ENCODE peak calls at places on chromosome 17, in seven cellular contexts. One of them, this sample, is unnamed. For H3K4me1, the result is how much of the 10 kb centered on the place peaks cover.

GRCh38 chr17:79693419-79693818 is 37.3 kb upstream of the ENPP7 start:
- DNase-seq in cardiac muscle cell: no peak
- DNase-seq in tibial nerve: no peak
- DNase-seq in H9: no peak
- DNase-seq in CD8-positive, alpha-beta T cell: no peak
- DNase-seq in left lung: no peak
- DNase-seq in IMR-90: no peak
- DNase-seq in this sample: no peak

GRCh38 chr17:48569676-48570324 is 8.3 kb downstream of the HOXB4 start:
- DNase-seq in left lung: no peak
- DNase-seq in cardiac muscle cell: no peak
- DNase-seq in tibial nerve: no peak
- DNase-seq in H9: no peak
- DNase-seq in IMR-90: peak
- DNase-seq in CD8-positive, alpha-beta T cell: no peak
- DNase-seq in this sample: no peak

GRCh38 chr17:50487213-50488096 is 8.8 kb downstream of the RSAD1 start:
- DNase-seq in tibial nerve: no peak
- DNase-seq in IMR-90: peak
- DNase-seq in cardiac muscle cell: no peak
- DNase-seq in CD8-positive, alpha-beta T cell: no peak
- DNase-seq in H9: no peak
- DNase-seq in left lung: no peak
- DNase-seq in this sample: no peak

GRCh38 chr17:83002118-83002805 is 77.1 kb upstream of the METRNL start:
- DNase-seq in H9: no peak
- DNase-seq in CD8-positive, alpha-beta T cell: no peak
- DNase-seq in left lung: no peak
- DNase-seq in cardiac muscle cell: no peak
- DNase-seq in tibial nerve: no peak
- DNase-seq in IMR-90: no peak
- DNase-seq in this sample: no peak

GRCh38 chr17:9537177-9537776 is 38.3 kb downstream of the STX8 start:
- DNase-seq in cardiac muscle cell: no peak
- DNase-seq in H9: no peak
- DNase-seq in CD8-positive, alpha-beta T cell: no peak
- DNase-seq in left lung: no peak
- DNase-seq in tibial nerve: no peak
- DNase-seq in IMR-90: no peak
- DNase-seq in this sample: no peak

GRCh38 chr17:42989146-42989545 is 8.8 kb downstream of the RUNDC1 start:
- DNase-seq in tibial nerve: no peak
- DNase-seq in left lung: no peak
- DNase-seq in IMR-90: no peak
- DNase-seq in H9: no peak
- DNase-seq in cardiac muscle cell: no peak
- DNase-seq in CD8-positive, alpha-beta T cell: no peak
- DNase-seq in this sample: no peak

GRCh38 chr17:62140376-62140775 is 75.3 kb upstream of the MED13 start:
- DNase-seq in left lung: no peak
- DNase-seq in H9: peak
- DNase-seq in tibial nerve: no peak
- DNase-seq in CD8-positive, alpha-beta T cell: no peak
- DNase-seq in cardiac muscle cell: no peak
- DNase-seq in IMR-90: no peak
- DNase-seq in this sample: no peak

GRCh38 chr17:47352848-47353247 is 29.1 kb downstream of the EFCAB13 start:
- DNase-seq in CD8-positive, alpha-beta T cell: no peak
- DNase-seq in cardiac muscle cell: no peak
- DNase-seq in tibial nerve: no peak
- DNase-seq in H9: no peak
- DNase-seq in IMR-90: no peak
- DNase-seq in left lung: no peak
- DNase-seq in this sample: no peak

GRCh38 chr17:47703191-47703591 is 9.2 kb downstream of the TBKBP1 start:
- DNase-seq in IMR-90: no peak
- DNase-seq in tibial nerve: no peak
- DNase-seq in left lung: no peak
- DNase-seq in cardiac muscle cell: no peak
- DNase-seq in H9: peak
- DNase-seq in CD8-positive, alpha-beta T cell: peak
- DNase-seq in this sample: peak

GRCh38 chr17:77733576-77734296 is 224.8 kb upstream of the TNRC6C start:
- DNase-seq in left lung: peak
- DNase-seq in cardiac muscle cell: no peak
- DNase-seq in tibial nerve: no peak
- DNase-seq in CD8-positive, alpha-beta T cell: peak
- DNase-seq in H9: peak
- DNase-seq in IMR-90: no peak
- DNase-seq in this sample: no peak
- H3K4me1 ChIP-seq in left lung: under half
- H3K4me1 ChIP-seq in cardiac muscle cell: under half
- H3K4me1 ChIP-seq in tibial nerve: half or more
- H3K4me1 ChIP-seq in CD8-positive, alpha-beta T cell: under half
- H3K4me1 ChIP-seq in H9: under half
- H3K4me1 ChIP-seq in IMR-90: under half
- H3K4me1 ChIP-seq in this sample: under half

DNA sequence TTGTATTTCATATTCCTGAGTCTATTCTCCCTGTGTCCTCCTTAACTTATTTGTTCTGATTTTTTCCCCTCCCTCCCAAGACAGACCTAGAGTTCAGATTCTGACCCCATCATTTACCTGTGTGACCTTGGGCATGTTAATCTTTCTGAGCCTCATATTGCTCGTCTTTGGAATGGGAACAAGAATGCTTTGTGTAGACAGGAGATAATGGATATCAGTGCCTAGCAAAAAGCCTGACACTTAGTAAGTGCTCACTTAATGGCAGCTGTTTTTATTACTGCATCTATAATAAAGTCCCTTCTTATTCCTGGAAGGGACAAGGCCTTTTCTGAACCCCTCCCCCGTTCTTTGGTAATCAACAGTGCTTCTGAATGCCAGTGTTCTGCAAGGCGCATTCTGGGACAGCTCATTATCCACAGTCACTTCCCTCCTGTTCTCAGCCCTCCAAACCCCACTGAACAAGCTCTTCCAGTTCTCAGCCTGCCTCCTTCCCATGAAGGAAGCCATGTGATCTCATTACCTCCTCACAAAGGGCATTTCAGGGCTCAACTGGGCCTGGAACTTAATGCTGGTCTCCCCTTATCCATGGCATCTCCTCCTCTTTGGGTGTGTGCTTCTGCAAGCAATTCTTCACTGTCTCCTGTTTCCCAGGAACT is 25.1 kb upstream of the SUPT4H1 start:
- DNase-seq in CD8-positive, alpha-beta T cell: no peak
- DNase-seq in tibial nerve: no peak
- DNase-seq in H9: peak
- DNase-seq in cardiac muscle cell: no peak
- DNase-seq in left lung: peak
- DNase-seq in IMR-90: no peak
- DNase-seq in this sample: no peak
- H3K4me1 ChIP-seq in CD8-positive, alpha-beta T cell: under half
- H3K4me1 ChIP-seq in tibial nerve: under half
- H3K4me1 ChIP-seq in H9: under half
- H3K4me1 ChIP-seq in cardiac muscle cell: under half
- H3K4me1 ChIP-seq in left lung: under half
- H3K4me1 ChIP-seq in IMR-90: under half
- H3K4me1 ChIP-seq in this sample: under half

GRCh38 chr17:16495561-16495960 is 3.6 kb upstream of the LRRC75A start:
- DNase-seq in tibial nerve: no peak
- DNase-seq in left lung: no peak
- DNase-seq in cardiac muscle cell: no peak
- DNase-seq in CD8-positive, alpha-beta T cell: no peak
- DNase-seq in H9: no peak
- DNase-seq in IMR-90: no peak
- DNase-seq in this sample: no peak
- H3K4me1 ChIP-seq in tibial nerve: under half
- H3K4me1 ChIP-seq in left lung: under half
- H3K4me1 ChIP-seq in cardiac muscle cell: under half
- H3K4me1 ChIP-seq in CD8-positive, alpha-beta T cell: under half
- H3K4me1 ChIP-seq in H9: under half
- H3K4me1 ChIP-seq in IMR-90: under half
- H3K4me1 ChIP-seq in this sample: under half

DNA sequence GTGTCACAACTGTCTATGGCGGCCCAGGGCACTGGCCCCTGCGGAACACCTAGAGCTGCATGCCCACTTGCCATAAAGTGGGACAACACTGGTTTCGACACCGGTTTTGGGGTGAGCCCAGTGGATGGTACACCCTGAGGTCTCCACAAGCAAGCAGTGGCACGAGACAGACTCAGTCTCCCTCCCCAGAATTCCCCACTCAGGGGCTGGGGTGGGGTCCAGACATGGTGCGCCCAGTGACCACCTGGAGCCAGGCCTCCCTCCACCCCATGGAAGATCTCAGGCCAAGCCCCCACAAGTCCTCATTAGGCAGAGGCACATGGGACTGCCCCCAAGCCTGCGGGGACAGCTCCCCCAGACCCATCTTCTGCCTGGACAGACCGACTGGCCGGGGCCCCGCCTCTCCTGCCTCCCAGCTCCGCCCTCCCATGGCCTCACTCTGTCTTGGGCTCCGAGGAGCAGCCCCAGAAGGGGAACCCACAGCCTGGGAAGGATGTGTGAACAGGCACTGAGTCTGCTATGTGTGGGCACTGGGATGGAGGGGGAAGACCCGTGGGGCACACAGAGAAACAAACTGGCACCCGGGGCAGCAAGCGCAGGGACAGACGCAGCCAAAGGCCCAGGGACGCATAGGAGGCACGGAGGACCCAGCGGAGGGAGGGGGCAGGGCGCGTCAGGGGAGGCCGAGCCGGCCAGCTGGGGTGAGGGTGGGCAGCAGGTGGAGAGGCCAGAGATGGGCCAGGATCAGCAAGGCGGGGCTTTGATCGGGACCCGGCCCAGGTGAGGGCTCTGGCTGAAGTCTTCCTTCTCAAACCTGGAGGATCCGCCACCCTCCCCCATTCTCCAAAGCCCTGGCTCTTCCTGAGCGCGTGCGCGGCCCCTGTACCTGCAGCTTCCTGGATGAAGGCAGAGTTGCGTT is 2.8 kb downstream of the TEPSIN start:
- DNase-seq in left lung: no peak
- DNase-seq in H9: no peak
- DNase-seq in CD8-positive, alpha-beta T cell: no peak
- DNase-seq in cardiac muscle cell: no peak
- DNase-seq in IMR-90: no peak
- DNase-seq in tibial nerve: no peak
- DNase-seq in this sample: no peak
- H3K4me1 ChIP-seq in left lung: under half
- H3K4me1 ChIP-seq in H9: under half
- H3K4me1 ChIP-seq in CD8-positive, alpha-beta T cell: under half
- H3K4me1 ChIP-seq in cardiac muscle cell: under half
- H3K4me1 ChIP-seq in IMR-90: under half
- H3K4me1 ChIP-seq in tibial nerve: under half
- H3K4me1 ChIP-seq in this sample: under half

GRCh38 chr17:33520404-33521032 is 227.4 kb upstream of the ASIC2 start:
- DNase-seq in cardiac muscle cell: peak
- DNase-seq in H9: peak
- DNase-seq in tibial nerve: no peak
- DNase-seq in left lung: no peak
- DNase-seq in IMR-90: peak
- DNase-seq in CD8-positive, alpha-beta T cell: peak
- DNase-seq in this sample: no peak

GRCh38 chr17:33522623-33523022 is 229.5 kb upstream of the ASIC2 start:
- DNase-seq in H9: peak
- DNase-seq in CD8-positive, alpha-beta T cell: no peak
- DNase-seq in cardiac muscle cell: no peak
- DNase-seq in IMR-90: no peak
- DNase-seq in left lung: no peak
- DNase-seq in tibial nerve: no peak
- DNase-seq in this sample: no peak

GRCh38 chr17:33521784-33522183 is 228.7 kb upstream of the ASIC2 start:
- DNase-seq in cardiac muscle cell: peak
- DNase-seq in left lung: no peak
- DNase-seq in CD8-positive, alpha-beta T cell: no peak
- DNase-seq in H9: peak
- DNase-seq in IMR-90: no peak
- DNase-seq in tibial nerve: no peak
- DNase-seq in this sample: no peak

GRCh38 chr17:33516645-33517044 is 223.6 kb upstream of the ASIC2 start:
- DNase-seq in CD8-positive, alpha-beta T cell: no peak
- DNase-seq in cardiac muscle cell: no peak
- DNase-seq in IMR-90: no peak
- DNase-seq in left lung: no peak
- DNase-seq in H9: no peak
- DNase-seq in tibial nerve: no peak
- DNase-seq in this sample: no peak

GRCh38 chr17:33519692-33520091 is 226.6 kb upstream of the ASIC2 start:
- DNase-seq in tibial nerve: no peak
- DNase-seq in H9: no peak
- DNase-seq in left lung: no peak
- DNase-seq in CD8-positive, alpha-beta T cell: no peak
- DNase-seq in IMR-90: no peak
- DNase-seq in cardiac muscle cell: no peak
- DNase-seq in this sample: no peak
- H3K4me1 ChIP-seq in tibial nerve: under half
- H3K4me1 ChIP-seq in H9: under half
- H3K4me1 ChIP-seq in left lung: under half
- H3K4me1 ChIP-seq in CD8-positive, alpha-beta T cell: under half
- H3K4me1 ChIP-seq in IMR-90: under half
- H3K4me1 ChIP-seq in cardiac muscle cell: under half
- H3K4me1 ChIP-seq in this sample: under half

GRCh38 chr17:81457396-81457795 is 55.2 kb downstream of the ACTG1 start:
- DNase-seq in H9: no peak
- DNase-seq in CD8-positive, alpha-beta T cell: no peak
- DNase-seq in cardiac muscle cell: no peak
- DNase-seq in IMR-90: no peak
- DNase-seq in tibial nerve: no peak
- DNase-seq in left lung: no peak
- DNase-seq in this sample: no peak
- H3K4me1 ChIP-seq in H9: under half
- H3K4me1 ChIP-seq in CD8-positive, alpha-beta T cell: under half
- H3K4me1 ChIP-seq in cardiac muscle cell: under half
- H3K4me1 ChIP-seq in IMR-90: under half
- H3K4me1 ChIP-seq in tibial nerve: under half
- H3K4me1 ChIP-seq in left lung: under half
- H3K4me1 ChIP-seq in this sample: under half

DNA sequence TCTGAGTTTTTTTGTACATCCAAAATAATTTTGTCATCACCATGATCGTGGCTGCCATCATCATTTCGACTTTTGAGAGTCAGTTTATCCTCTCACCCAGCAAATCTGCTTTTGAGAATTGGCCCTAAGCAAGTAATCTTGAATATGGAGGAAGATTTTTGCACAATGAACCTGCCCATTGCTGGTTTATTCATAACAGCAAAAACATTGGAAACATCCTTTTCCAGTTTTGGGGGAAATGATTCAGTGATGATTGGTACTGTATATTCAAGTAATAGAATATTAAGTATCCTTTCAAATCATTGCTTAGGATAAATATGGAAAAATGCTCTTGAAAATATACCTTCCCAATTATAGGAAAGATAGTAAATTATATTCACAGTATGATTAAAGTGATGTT is 53.1 kb downstream of the PRKCA start:
- DNase-seq in cardiac muscle cell: no peak
- DNase-seq in CD8-positive, alpha-beta T cell: no peak
- DNase-seq in H9: no peak
- DNase-seq in left lung: no peak
- DNase-seq in tibial nerve: no peak
- DNase-seq in IMR-90: peak
- DNase-seq in this sample: no peak
- H3K4me1 ChIP-seq in cardiac muscle cell: under half
- H3K4me1 ChIP-seq in CD8-positive, alpha-beta T cell: under half
- H3K4me1 ChIP-seq in H9: under half
- H3K4me1 ChIP-seq in left lung: under half
- H3K4me1 ChIP-seq in tibial nerve: under half
- H3K4me1 ChIP-seq in IMR-90: under half
- H3K4me1 ChIP-seq in this sample: half or more

GRCh38 chr17:17080781-17081180 is 38.5 kb downstream of the MPRIP start:
- DNase-seq in cardiac muscle cell: no peak
- DNase-seq in tibial nerve: peak
- DNase-seq in H9: no peak
- DNase-seq in CD8-positive, alpha-beta T cell: no peak
- DNase-seq in IMR-90: no peak
- DNase-seq in left lung: peak
- DNase-seq in this sample: no peak
- H3K4me1 ChIP-seq in cardiac muscle cell: under half
- H3K4me1 ChIP-seq in tibial nerve: half or more
- H3K4me1 ChIP-seq in H9: under half
- H3K4me1 ChIP-seq in CD8-positive, alpha-beta T cell: under half
- H3K4me1 ChIP-seq in IMR-90: under half
- H3K4me1 ChIP-seq in left lung: under half
- H3K4me1 ChIP-seq in this sample: under half